ENCODE peak calls at places on chromosomes 6 and 20, in seven cellular contexts. G, D, M, X, K, J and A are unnamed samples.

GRCh38 chr6:155103816-155104366 is 108.8 kb downstream of the TIAM2 start:
- DNase-seq in K (no peak), J (no peak), D (no peak), X (no peak), G (no peak), M (no peak), A (no peak)

GRCh38 chr6:135291288-135292116 is 110.4 kb downstream of the MYB start:
- DNase-seq in K (no peak), M (no peak), X (no peak), J (no peak), G (no peak), D (no peak), A (peak)

GRCh38 chr20:50729925-50730764 is 1.2 kb upstream of the PARD6B start:
- DNase-seq in X (no peak), M (peak), G (no peak), J (no peak), D (no peak), K (peak), A (no peak)

GRCh38 chr6:312704-313485 is 20.6 kb downstream of the DUSP22 start:
- DNase-seq in X (no peak), J (no peak), K (no peak), G (no peak), D (no peak), M (no peak), A (no peak)

GRCh38 chr20:3115190-3116107 is 30.9 kb upstream of the AVP start:
- DNase-seq in X (peak), K (peak), D (no peak), G (peak), J (peak), M (peak), A (peak)

GRCh38 chr6:168131464-168132415 is 52.7 kb upstream of the FRMD1 start:
- DNase-seq in J (no peak), X (peak), D (no peak), G (no peak), K (no peak), M (no peak), A (no peak)

GRCh38 chr6:29627762-29628418 is 5.1 kb downstream of the GABBR1 start:
- DNase-seq in J (peak), D (peak), K (peak), G (peak), M (no peak), X (peak), A (peak)

GRCh38 chr20:4795394-4795793 is 73.7 kb downstream of the PRND start:
- DNase-seq in D (no peak), M (peak), G (no peak), X (peak), K (no peak), J (no peak), A (no peak)

GRCh38 chr20:6231551-6231950 is 108.7 kb upstream of the FERMT1 start:
- DNase-seq in J (no peak), X (no peak), D (no peak), M (peak), K (no peak), G (no peak), A (peak)

GRCh38 chr6:6629416-6629815 is 40.9 kb downstream of the LY86 start:
- DNase-seq in X (no peak), G (no peak), K (no peak), D (no peak), J (no peak), M (no peak), A (no peak)

GRCh38 chr6:42702200-42702599 is 20.2 kb downstream of the PRPH2 start:
- DNase-seq in G (no peak), K (no peak), D (no peak), X (no peak), J (no peak), M (peak), A (peak)

GRCh38 chr20:64033981-64034493 is 1.9 kb upstream of the C20orf204 start:
- DNase-seq in M (no peak), X (no peak), K (no peak), J (no peak), G (no peak), D (no peak), A (no peak)

GRCh38 chr20:49532285-49532946 is 35.5 kb downstream of the PTGIS start:
- DNase-seq in J (no peak), X (no peak), K (no peak), G (no peak), D (no peak), M (no peak), A (no peak)

GRCh38 chr6:12024715-12025434 is 12.8 kb downstream of the HIVEP1 start:
- DNase-seq in X (no peak), M (no peak), G (no peak), J (no peak), K (no peak), D (no peak), A (no peak)

GRCh38 chr6:126643352-126643751 is 303.4 kb downstream of the CENPW start:
- DNase-seq in G (no peak), X (peak), K (no peak), J (no peak), M (no peak), D (no peak), A (no peak)

GRCh38 chr20:10982692-10983091 is 308.9 kb upstream of the JAG1 start:
- DNase-seq in X (no peak), D (no peak), M (peak), J (no peak), G (no peak), K (no peak), A (no peak)

GRCh38 chr6:3455121-3455489 is 1.7 kb downstream of the SLC22A23 start:
- DNase-seq in X (no peak), M (peak), D (peak), J (no peak), K (peak), G (no peak), A (no peak)

GRCh38 chr6:137830562-137830961 is 36.5 kb upstream of the TNFAIP3 start:
- DNase-seq in J (no peak), G (no peak), M (no peak), D (no peak), X (no peak), K (no peak), A (no peak)

GRCh38 chr6:105431226-105431625 is 28.3 kb upstream of the PREP start:
- DNase-seq in M (peak), G (peak), K (no peak), J (no peak), X (no peak), D (no peak), A (peak)

GRCh38 chr20:17471606-17472187 is 59.5 kb downstream of the BFSP1 start:
- DNase-seq in J (no peak), X (no peak), G (no peak), M (no peak), D (no peak), K (no peak), A (no peak)